ENCODE peak calls at places on chromosomes 2 and 18, in six cellular contexts. U, W, R, N, A and I are unnamed samples.

GRCh38 chr2:196066794-196067382 is 1.7 kb downstream of the DNAH7 start:
- DNase-seq in N (no peak), R (no peak), W (no peak), A (peak; percentile 43), U (peak; percentile 65), I (no peak)

GRCh38 chr2:233707979-233708644 is 4.6 kb upstream of the UGT1A5 start:
- DNase-seq in R (no peak), A (no peak), W (no peak), N (no peak), U (no peak), I (no peak)

GRCh38 chr18:45412577-45412976 is 202.7 kb upstream of the SLC14A2 start:
- DNase-seq in N (no peak), W (no peak), R (no peak), U (no peak), A (peak; percentile 21), I (no peak)

GRCh38 chr2:234251326-234252271 is 201.1 kb downstream of the SPP2 start:
- DNase-seq in N (no peak), R (peak; percentile 89), W (no peak), A (no peak), U (no peak), I (peak; percentile 90)

GRCh38 chr2:147275943-147276342 is 568.9 kb upstream of the ACVR2A start:
- DNase-seq in A (no peak), N (no peak), U (no peak), W (no peak), R (no peak), I (no peak)

GRCh38 chr2:26401739-26402541 is at the start of gene DRC1:
- DNase-seq in U (peak; percentile 96), N (peak; percentile 27), A (no peak), W (no peak), R (peak; percentile 37), I (peak; percentile 37)

GRCh38 chr2:102422910-102423309 is at the start of gene IL18RAP:
- DNase-seq in U (no peak), A (no peak), N (no peak), R (no peak), W (no peak), I (no peak)

GRCh38 chr2:3387011-3387410 is 7.5 kb downstream of the TRAPPC12 start:
- DNase-seq in U (no peak), N (no peak), R (no peak), W (no peak), A (no peak), I (no peak)

GRCh38 chr2:221245045-221245444 is 327.1 kb downstream of the EPHA4 start:
- DNase-seq in A (no peak), W (no peak), U (no peak), R (no peak), N (no peak), I (no peak)

GRCh38 chr2:176999331-176999730 is 213.3 kb upstream of the HNRNPA3 start:
- DNase-seq in U (no peak), N (no peak), R (no peak), A (peak; percentile 69), W (no peak), I (no peak)

GRCh38 chr2:15074751-15075700 is 442.5 kb downstream of the LRATD1 start:
- DNase-seq in A (no peak), R (no peak), U (no peak), N (no peak), W (no peak), I (no peak)

GRCh38 chr2:6970976-6971480 is 53.8 kb downstream of the RNF144A start:
- DNase-seq in W (no peak), A (no peak), N (no peak), R (no peak), U (no peak), I (no peak)

GRCh38 chr2:223918671-223919134 is 26.4 kb downstream of the WDFY1 start:
- DNase-seq in N (no peak), W (no peak), R (no peak), U (no peak), A (no peak), I (no peak)

GRCh38 chr2:99989905-99990304 is 152.5 kb downstream of the AFF3 start:
- DNase-seq in U (no peak), W (no peak), N (no peak), R (no peak), A (no peak), I (no peak)

GRCh38 chr2:202056611-202057010 is 16.4 kb upstream of the KIAA2012 start:
- DNase-seq in R (no peak), N (no peak), U (peak; percentile 57), W (no peak), A (peak; percentile 25), I (no peak)

GRCh38 chr2:237702439-237703397 is 75.3 kb downstream of the LRRFIP1 start:
- DNase-seq in R (no peak), U (peak; percentile 21), N (no peak), A (no peak), W (no peak), I (no peak)

GRCh38 chr2:136065384-136065783 is 52.6 kb downstream of the CXCR4 start:
- DNase-seq in N (no peak), A (no peak), U (no peak), R (no peak), W (no peak), I (no peak)

GRCh38 chr2:202408546-202409140 is 32.5 kb downstream of the BMPR2 start:
- DNase-seq in R (no peak), W (no peak), U (no peak), A (no peak), N (no peak), I (no peak)

GRCh38 chr2:241039416-241039815 is 41.0 kb downstream of the SNED1 start:
- DNase-seq in W (no peak), U (no peak), R (no peak), A (no peak), N (no peak), I (no peak)

GRCh38 chr18:31101148-31102019 is 837 bp downstream of the DSC2 start:
- DNase-seq in N (no peak), R (no peak), A (no peak), W (no peak), U (peak; percentile 89), I (no peak)

GRCh38 chr2:105598404-105598803 is 146.3 kb upstream of the NCK2 start:
- DNase-seq in A (no peak), N (no peak), U (no peak), R (no peak), W (no peak), I (no peak)

GRCh38 chr2:28896906-28897305 is 2.4 kb downstream of the WDR43 start:
- DNase-seq in W (no peak), U (no peak), A (no peak), N (no peak), R (no peak), I (no peak)